ENCODE peak calls at places on chromosomes 16 and 17, in five cellular contexts. E is IMR-90, L is heart left ventricle, Y is upper lobe of right lung, G is uterus. X is an unnamed sample.

GRCh38 chr17:8124350-8125195 is 667 bp upstream of the HES7 start:
- DNase-seq in E (peak; percentile 36), L (no peak), Y (no peak), G (no peak), X (no peak)

GRCh38 chr16:66696669-66697630 is at the start of gene CMTM4:
- DNase-seq in E (peak; percentile 80), L (peak; percentile 89), Y (peak; percentile 94), G (peak; percentile 89), X (peak; percentile 89)

GRCh38 chr16:20906225-20906870 is 5.8 kb downstream of the LYRM1 start:
- DNase-seq in E (peak; percentile 85), L (no peak), Y (no peak), G (peak; percentile 33), X (no peak)

GRCh38 chr16:73768786-73769203 is 527.8 kb upstream of the PSMD7 start:
- DNase-seq in E (no peak), L (no peak), Y (no peak), G (no peak), X (no peak)

GRCh38 chr17:64499805-64500486 is 3.1 kb upstream of the POLG2 start:
- DNase-seq in E (peak; percentile 60), L (no peak), Y (no peak), G (no peak), X (no peak)

GRCh38 chr16:8607214-8607613 is 14.3 kb upstream of the METTL22 start:
- DNase-seq in E (no peak), L (no peak), Y (no peak), G (no peak), X (no peak)

GRCh38 chr16:86492961-86493639 is 17.2 kb upstream of the FOXF1 start:
- DNase-seq in E (no peak), L (no peak), Y (no peak), G (no peak), X (no peak)

GRCh38 chr17:47844230-47844629 is 3.2 kb upstream of the SCRN2 start:
- DNase-seq in E (peak; percentile 58), L (no peak), Y (no peak), G (no peak), X (no peak)

GRCh38 chr17:50123649-50124349 is 6.2 kb downstream of the SAMD14 start:
- DNase-seq in E (peak; percentile 46), L (no peak), Y (no peak), G (no peak), X (no peak)

GRCh38 chr16:13148836-13149235 is 247.4 kb downstream of the SHISA9 start:
- DNase-seq in E (no peak), L (no peak), Y (no peak), G (no peak), X (no peak)

GRCh38 chr17:29124135-29124930 is 55.9 kb downstream of the MYO18A start:
- DNase-seq in E (peak; percentile 82), L (no peak), Y (no peak), G (peak; percentile 42), X (peak; percentile 71)

GRCh38 chr16:1778200-1779179 is 3.9 kb downstream of the SPSB3 start:
- DNase-seq in E (no peak), L (peak; percentile 24), Y (no peak), G (no peak), X (no peak)

GRCh38 chr16:2156025-2156848 is 655 bp downstream of the TRAF7 start:
- DNase-seq in E (peak; percentile 76), L (no peak), Y (no peak), G (peak; percentile 40), X (no peak)

GRCh38 chr16:11603331-11603750 is 16.6 kb upstream of the LITAF start:
- DNase-seq in E (no peak), L (no peak), Y (peak; percentile 55), G (peak; percentile 72), X (peak; percentile 62)

GRCh38 chr16:80718480-80719220 is 85.7 kb downstream of the CDYL2 start:
- DNase-seq in E (peak; percentile 22), L (no peak), Y (no peak), G (no peak), X (no peak)

GRCh38 chr17:29584452-29585079 is 4.9 kb downstream of the GIT1 start:
- DNase-seq in E (no peak), L (peak; percentile 71), Y (peak; percentile 67), G (no peak), X (peak; percentile 41)

GRCh38 chr16:15613676-15614075 is 29.3 kb downstream of the MARF1 start:
- DNase-seq in E (no peak), L (no peak), Y (no peak), G (no peak), X (no peak)

GRCh38 chr16:29308644-29309546 is 97.6 kb downstream of the NPIPB11 start:
- DNase-seq in E (no peak), L (no peak), Y (no peak), G (no peak), X (no peak)

GRCh38 chr17:49157784-49158183 is 25.2 kb downstream of the B4GALNT2 start:
- DNase-seq in E (peak; percentile 19), L (no peak), Y (no peak), G (no peak), X (no peak)

GRCh38 chr17:38943607-38944006 is 18.2 kb downstream of the LASP1NB start:
- DNase-seq in E (peak; percentile 37), L (no peak), Y (no peak), G (no peak), X (no peak)

DNA sequence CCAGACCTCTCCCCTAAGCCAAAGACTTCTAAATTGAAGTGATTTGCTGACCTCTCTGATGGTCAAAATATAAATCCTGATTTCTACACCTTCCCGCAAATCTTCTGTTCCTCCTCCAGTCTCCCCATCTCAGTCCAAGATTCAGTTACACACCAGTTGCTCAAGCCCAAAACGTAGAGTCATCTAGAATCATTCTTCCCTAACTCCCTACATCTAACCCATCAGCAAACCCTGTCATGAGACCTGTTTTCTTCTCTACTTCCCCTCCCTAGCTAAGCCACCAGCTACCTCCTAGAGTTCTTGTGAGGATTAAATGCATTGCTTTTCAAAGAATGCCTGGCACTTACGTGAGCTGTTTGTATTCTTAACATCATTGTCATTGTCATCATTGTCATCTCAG is 14.7 kb downstream of the PMP22 start:
- DNase-seq in E (no peak), L (no peak), Y (no peak), G (no peak), X (no peak)
- H3K4me1 ChIP-seq in E (peaks cover 4% of the 10 kb centered on the region), L (peaks cover 44% of the 10 kb centered on the region), Y (peaks cover 51% of the 10 kb centered on the region), G (peaks cover 11% of the 10 kb centered on the region), X (peaks cover 87% of the 10 kb centered on the region)

DNA sequence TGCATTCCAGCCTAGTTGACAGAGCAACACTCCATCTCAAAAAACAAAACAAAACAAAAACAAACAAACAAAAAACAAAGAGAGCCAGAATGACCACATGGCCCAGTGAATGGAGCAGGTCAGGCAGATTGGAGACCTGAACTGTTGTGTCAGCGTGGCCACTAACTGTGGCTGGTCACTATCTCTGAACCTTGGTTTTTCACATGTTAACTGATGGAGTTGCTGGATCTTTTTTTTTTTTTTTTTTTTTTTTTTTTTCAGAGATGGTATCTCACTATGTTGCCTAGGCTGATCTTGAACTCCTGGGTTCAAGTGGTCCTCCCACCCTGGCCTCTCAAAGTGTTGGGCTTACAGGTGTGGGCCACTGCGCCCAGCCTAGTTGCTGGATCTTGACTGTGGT is 31.8 kb downstream of the RHBDL3 start:
- DNase-seq in E (no peak), L (no peak), Y (no peak), G (no peak), X (no peak)
- H3K4me3 ChIP-seq in E (no peak overlapping the region), L (no peak overlapping the region), Y (no peak overlapping the region), G (no peak overlapping the region), X (no peak overlapping the region)

GRCh38 chr16:88927010-88927409 is 50.0 kb downstream of the CBFA2T3 start:
- DNase-seq in E (no peak), L (no peak), Y (no peak), G (no peak), X (no peak)

GRCh38 chr16:88924834-88925539 is 52.0 kb downstream of the CBFA2T3 start:
- DNase-seq in E (peak; percentile 73), L (peak; percentile 75), Y (no peak), G (peak; percentile 34), X (no peak)

GRCh38 chr16:88923926-88924833 is 52.8 kb downstream of the CBFA2T3 start:
- DNase-seq in E (no peak), L (no peak), Y (no peak), G (no peak), X (no peak)

GRCh38 chr16:88926374-88926990 is 50.5 kb downstream of the CBFA2T3 start:
- DNase-seq in E (no peak), L (no peak), Y (no peak), G (no peak), X (no peak)

DNA sequence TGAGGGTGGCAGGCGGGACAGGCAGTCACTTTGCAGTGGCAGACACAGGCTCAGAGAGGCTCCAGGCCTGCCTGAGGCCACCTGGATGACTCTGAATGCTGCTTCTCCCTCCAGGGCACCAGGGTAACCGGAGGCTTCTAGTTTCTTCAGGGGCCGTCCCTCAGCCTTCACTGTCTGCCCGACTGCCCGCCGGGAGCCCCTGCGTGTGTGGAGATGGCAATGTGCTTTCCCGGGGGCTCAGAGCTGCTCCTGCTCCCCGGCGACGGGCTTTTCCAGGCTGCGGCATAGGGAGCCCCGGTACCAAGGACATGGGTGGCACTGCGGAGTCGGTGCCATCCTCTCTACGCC is 51.5 kb downstream of the CBFA2T3 start:
- DNase-seq in E (no peak), L (no peak), Y (no peak), G (no peak), X (no peak)
- TF ChIP-seq CTCF in E (no peak), L (no peak), Y (no peak), G (no peak), X (no peak)

GRCh38 chr16:4214215-4214621 is 27.7 kb downstream of the SRL start:
- DNase-seq in E (peak; percentile 96), L (peak; percentile 62), Y (no peak), G (peak; percentile 51), X (no peak)
- H3K4me1 ChIP-seq in E (peaks cover 30% of the 10 kb centered on the region), L (peaks cover 28% of the 10 kb centered on the region), Y (peaks cover 11% of the 10 kb centered on the region), G (no peaks in the 10 kb centered on the region), X (peaks cover 82% of the 10 kb centered on the region)